ENCODE peak calls at places on chromosomes 2 and 18, in eight cellular contexts. One of them, this sample, is unnamed.
A peak's percentile ranks its signal among the peaks of the same experiment; 100 is the strongest.

GRCh38 chr2:9697904-9698303 is 67.1 kb upstream of the YWHAQ start:
- DNase-seq in lung: no peak
- DNase-seq in ovary: no peak
- DNase-seq in GM23248: no peak
- DNase-seq in pancreas: no peak
- DNase-seq in thoracic aorta: no peak
- DNase-seq in NB4: no peak
- DNase-seq in OCI-LY7: no peak
- DNase-seq in this sample: no peak

GRCh38 chr2:151200277-151200676 is 61.4 kb downstream of the RBM43 start:
- DNase-seq in ovary: no peak
- DNase-seq in NB4: no peak
- DNase-seq in GM23248: no peak
- DNase-seq in thoracic aorta: no peak
- DNase-seq in OCI-LY7: no peak
- DNase-seq in lung: no peak
- DNase-seq in pancreas: no peak
- DNase-seq in this sample: no peak

GRCh38 chr2:176710657-176711197 is 441.5 kb downstream of the MTX2 start:
- DNase-seq in ovary: no peak
- DNase-seq in thoracic aorta: no peak
- DNase-seq in NB4: no peak
- DNase-seq in lung: no peak
- DNase-seq in GM23248: no peak
- DNase-seq in pancreas: no peak
- DNase-seq in OCI-LY7: no peak
- DNase-seq in this sample: no peak

GRCh38 chr2:186059096-186059495 is 320.5 kb downstream of the FSIP2 start:
- DNase-seq in lung: no peak
- DNase-seq in ovary: no peak
- DNase-seq in GM23248: peak; percentile 12
- DNase-seq in NB4: no peak
- DNase-seq in OCI-LY7: no peak
- DNase-seq in thoracic aorta: no peak
- DNase-seq in pancreas: peak; percentile 3
- DNase-seq in this sample: no peak

GRCh38 chr18:10131783-10132381 is 218.1 kb downstream of the VAPA start:
- DNase-seq in GM23248: peak; percentile 32
- DNase-seq in thoracic aorta: no peak
- DNase-seq in lung: no peak
- DNase-seq in OCI-LY7: no peak
- DNase-seq in ovary: peak; percentile 37
- DNase-seq in NB4: no peak
- DNase-seq in pancreas: peak; percentile 44
- DNase-seq in this sample: no peak

GRCh38 chr18:10559566-10560456 is 34.0 kb downstream of the NAPG start:
- DNase-seq in OCI-LY7: peak; percentile 38
- DNase-seq in NB4: peak; percentile 12
- DNase-seq in pancreas: no peak
- DNase-seq in GM23248: peak; percentile 44
- DNase-seq in lung: no peak
- DNase-seq in thoracic aorta: no peak
- DNase-seq in ovary: peak; percentile 26
- DNase-seq in this sample: no peak

GRCh38 chr2:1697601-1698000 is 46.7 kb downstream of the PXDN start:
- DNase-seq in ovary: peak; percentile 12
- DNase-seq in GM23248: no peak
- DNase-seq in lung: no peak
- DNase-seq in pancreas: no peak
- DNase-seq in NB4: no peak
- DNase-seq in thoracic aorta: no peak
- DNase-seq in OCI-LY7: no peak
- DNase-seq in this sample: no peak

GRCh38 chr2:45595724-45596435 is 15.2 kb downstream of the SRBD1 start:
- DNase-seq in NB4: no peak
- DNase-seq in lung: peak; percentile 37
- DNase-seq in pancreas: peak; percentile 28
- DNase-seq in OCI-LY7: no peak
- DNase-seq in GM23248: peak; percentile 90
- DNase-seq in thoracic aorta: peak; percentile 52
- DNase-seq in ovary: no peak
- DNase-seq in this sample: no peak

GRCh38 chr2:105641389-105641811 is 103.3 kb upstream of the NCK2 start:
- DNase-seq in OCI-LY7: no peak
- DNase-seq in NB4: no peak
- DNase-seq in lung: no peak
- DNase-seq in ovary: no peak
- DNase-seq in GM23248: no peak
- DNase-seq in pancreas: peak; percentile 33
- DNase-seq in thoracic aorta: no peak
- DNase-seq in this sample: no peak

GRCh38 chr2:138641277-138641676 is 138.9 kb downstream of the NXPH2 start:
- DNase-seq in GM23248: no peak
- DNase-seq in NB4: no peak
- DNase-seq in lung: no peak
- DNase-seq in OCI-LY7: no peak
- DNase-seq in pancreas: no peak
- DNase-seq in ovary: no peak
- DNase-seq in thoracic aorta: no peak
- DNase-seq in this sample: no peak

GRCh38 chr2:112706170-112706664 is 14.6 kb upstream of the NT5DC4 start:
- DNase-seq in thoracic aorta: no peak
- DNase-seq in pancreas: no peak
- DNase-seq in ovary: no peak
- DNase-seq in lung: no peak
- DNase-seq in NB4: peak; percentile 99
- DNase-seq in GM23248: peak; percentile 28
- DNase-seq in OCI-LY7: no peak
- DNase-seq in this sample: no peak

GRCh38 chr2:81007104-81007503 is 702.6 kb upstream of the LRRTM1 start:
- DNase-seq in ovary: no peak
- DNase-seq in GM23248: no peak
- DNase-seq in pancreas: no peak
- DNase-seq in thoracic aorta: no peak
- DNase-seq in NB4: no peak
- DNase-seq in OCI-LY7: no peak
- DNase-seq in lung: no peak
- DNase-seq in this sample: no peak

GRCh38 chr2:77512521-77512920 is 9.7 kb downstream of the LRRTM4 start:
- DNase-seq in lung: no peak
- DNase-seq in GM23248: no peak
- DNase-seq in ovary: no peak
- DNase-seq in OCI-LY7: no peak
- DNase-seq in pancreas: no peak
- DNase-seq in thoracic aorta: no peak
- DNase-seq in NB4: no peak
- DNase-seq in this sample: no peak

GRCh38 chr18:13240060-13240725 is 21.6 kb downstream of the LDLRAD4 start:
- DNase-seq in ovary: no peak
- DNase-seq in NB4: no peak
- DNase-seq in GM23248: no peak
- DNase-seq in OCI-LY7: no peak
- DNase-seq in thoracic aorta: no peak
- DNase-seq in pancreas: no peak
- DNase-seq in lung: no peak
- DNase-seq in this sample: no peak

GRCh38 chr18:63290456-63291200 is 28.9 kb downstream of the BCL2 start:
- DNase-seq in ovary: no peak
- DNase-seq in GM23248: no peak
- DNase-seq in NB4: no peak
- DNase-seq in pancreas: no peak
- DNase-seq in OCI-LY7: no peak
- DNase-seq in thoracic aorta: no peak
- DNase-seq in lung: no peak
- DNase-seq in this sample: no peak

GRCh38 chr2:230990131-230990898 is 5.6 kb upstream of the SPATA3 start:
- DNase-seq in OCI-LY7: no peak
- DNase-seq in ovary: no peak
- DNase-seq in lung: no peak
- DNase-seq in pancreas: no peak
- DNase-seq in GM23248: no peak
- DNase-seq in thoracic aorta: no peak
- DNase-seq in NB4: no peak
- DNase-seq in this sample: no peak

GRCh38 chr2:229417906-229418305 is 146.8 kb upstream of the PID1 start:
- DNase-seq in ovary: no peak
- DNase-seq in lung: no peak
- DNase-seq in GM23248: no peak
- DNase-seq in OCI-LY7: no peak
- DNase-seq in thoracic aorta: no peak
- DNase-seq in pancreas: no peak
- DNase-seq in NB4: no peak
- DNase-seq in this sample: no peak

GRCh38 chr2:71063216-71063615 is 5.2 kb upstream of the NAGK start:
- DNase-seq in pancreas: no peak
- DNase-seq in ovary: no peak
- DNase-seq in GM23248: no peak
- DNase-seq in NB4: no peak
- DNase-seq in thoracic aorta: no peak
- DNase-seq in OCI-LY7: peak; percentile 39
- DNase-seq in lung: no peak
- DNase-seq in this sample: no peak

GRCh38 chr2:47174731-47175361 is 19.7 kb upstream of the STPG4 start:
- DNase-seq in lung: peak; percentile 82
- DNase-seq in OCI-LY7: peak; percentile 53
- DNase-seq in thoracic aorta: no peak
- DNase-seq in GM23248: peak; percentile 82
- DNase-seq in NB4: peak; percentile 50
- DNase-seq in ovary: no peak
- DNase-seq in pancreas: peak; percentile 66
- DNase-seq in this sample: no peak

GRCh38 chr18:23883277-23883790 is 131.2 kb upstream of the TTC39C start:
- DNase-seq in ovary: no peak
- DNase-seq in pancreas: no peak
- DNase-seq in NB4: no peak
- DNase-seq in lung: no peak
- DNase-seq in GM23248: peak; percentile 57
- DNase-seq in thoracic aorta: no peak
- DNase-seq in OCI-LY7: no peak
- DNase-seq in this sample: no peak

GRCh38 chr2:229301229-229301628 is 30.1 kb upstream of the PID1 start:
- DNase-seq in ovary: no peak
- DNase-seq in lung: no peak
- DNase-seq in pancreas: no peak
- DNase-seq in NB4: no peak
- DNase-seq in OCI-LY7: no peak
- DNase-seq in GM23248: no peak
- DNase-seq in thoracic aorta: no peak
- DNase-seq in this sample: no peak

GRCh38 chr2:100320547-100321180 is 1.6 kb downstream of the LONRF2 start:
- DNase-seq in ovary: no peak
- DNase-seq in OCI-LY7: no peak
- DNase-seq in lung: no peak
- DNase-seq in NB4: no peak
- DNase-seq in GM23248: no peak
- DNase-seq in pancreas: no peak
- DNase-seq in thoracic aorta: no peak
- DNase-seq in this sample: no peak
- H3K4me3 ChIP-seq in ovary: peak overlapping the region; percentile 72
- H3K4me3 ChIP-seq in OCI-LY7: no peak overlapping the region
- H3K4me3 ChIP-seq in lung: peak overlapping the region; percentile 3
- H3K4me3 ChIP-seq in NB4: no peak overlapping the region
- H3K4me3 ChIP-seq in GM23248: no peak overlapping the region
- H3K4me3 ChIP-seq in pancreas: peak overlapping the region; percentile 67
- H3K4me3 ChIP-seq in thoracic aorta: peak overlapping the region; percentile 80
- H3K4me3 ChIP-seq in this sample: peak overlapping the region; percentile 45

GRCh38 chr2:88626171-88627054 is 851 bp downstream of the EIF2AK3 start:
- DNase-seq in lung: peak; percentile 34
- DNase-seq in NB4: peak; percentile 53
- DNase-seq in GM23248: peak; percentile 71
- DNase-seq in thoracic aorta: no peak
- DNase-seq in ovary: peak; percentile 64
- DNase-seq in pancreas: peak; percentile 26
- DNase-seq in OCI-LY7: peak; percentile 68
- DNase-seq in this sample: no peak

GRCh38 chr2:88632569-88632968 is 5.3 kb upstream of the EIF2AK3 start:
- DNase-seq in ovary: no peak
- DNase-seq in GM23248: no peak
- DNase-seq in thoracic aorta: no peak
- DNase-seq in NB4: no peak
- DNase-seq in lung: no peak
- DNase-seq in pancreas: no peak
- DNase-seq in OCI-LY7: no peak
- DNase-seq in this sample: no peak

GRCh38 chr2:88627055-88627855 is at the start of gene EIF2AK3:
- DNase-seq in GM23248: peak; percentile 100
- DNase-seq in OCI-LY7: peak; percentile 100
- DNase-seq in thoracic aorta: peak; percentile 97
- DNase-seq in ovary: peak; percentile 98
- DNase-seq in lung: peak; percentile 99
- DNase-seq in pancreas: peak; percentile 99
- DNase-seq in NB4: peak; percentile 100
- DNase-seq in this sample: peak; percentile 100

GRCh38 chr2:88627856-88628568 is 748 bp upstream of the EIF2AK3 start:
- DNase-seq in NB4: peak; percentile 95
- DNase-seq in thoracic aorta: peak; percentile 93
- DNase-seq in ovary: no peak
- DNase-seq in lung: peak; percentile 92
- DNase-seq in pancreas: peak; percentile 90
- DNase-seq in OCI-LY7: peak; percentile 87
- DNase-seq in GM23248: peak; percentile 99
- DNase-seq in this sample: peak; percentile 74

GRCh38 chr2:88628569-88628939 is 1.3 kb upstream of the EIF2AK3 start:
- DNase-seq in OCI-LY7: no peak
- DNase-seq in pancreas: no peak
- DNase-seq in NB4: no peak
- DNase-seq in lung: no peak
- DNase-seq in GM23248: no peak
- DNase-seq in thoracic aorta: no peak
- DNase-seq in ovary: peak; percentile 36
- DNase-seq in this sample: no peak
- H3K4me3 ChIP-seq in OCI-LY7: peak overlapping the region; percentile 96
- H3K4me3 ChIP-seq in pancreas: peak overlapping the region; percentile 45
- H3K4me3 ChIP-seq in NB4: peak overlapping the region; percentile 89
- H3K4me3 ChIP-seq in lung: no peak overlapping the region
- H3K4me3 ChIP-seq in GM23248: peak overlapping the region; percentile 78
- H3K4me3 ChIP-seq in thoracic aorta: peak overlapping the region; percentile 79
- H3K4me3 ChIP-seq in ovary: peak overlapping the region; percentile 58
- H3K4me3 ChIP-seq in this sample: peak overlapping the region; percentile 89

GRCh38 chr2:98463551-98463971 is 18.9 kb downstream of the INPP4A start:
- DNase-seq in OCI-LY7: no peak
- DNase-seq in ovary: no peak
- DNase-seq in NB4: no peak
- DNase-seq in lung: no peak
- DNase-seq in thoracic aorta: no peak
- DNase-seq in pancreas: no peak
- DNase-seq in GM23248: no peak
- DNase-seq in this sample: no peak
- H3K4me3 ChIP-seq in OCI-LY7: no peak overlapping the region
- H3K4me3 ChIP-seq in ovary: no peak overlapping the region
- H3K4me3 ChIP-seq in NB4: peak overlapping the region; percentile 8
- H3K4me3 ChIP-seq in lung: no peak overlapping the region
- H3K4me3 ChIP-seq in thoracic aorta: no peak overlapping the region
- H3K4me3 ChIP-seq in pancreas: no peak overlapping the region
- H3K4me3 ChIP-seq in GM23248: no peak overlapping the region
- H3K4me3 ChIP-seq in this sample: no peak overlapping the region

DNA sequence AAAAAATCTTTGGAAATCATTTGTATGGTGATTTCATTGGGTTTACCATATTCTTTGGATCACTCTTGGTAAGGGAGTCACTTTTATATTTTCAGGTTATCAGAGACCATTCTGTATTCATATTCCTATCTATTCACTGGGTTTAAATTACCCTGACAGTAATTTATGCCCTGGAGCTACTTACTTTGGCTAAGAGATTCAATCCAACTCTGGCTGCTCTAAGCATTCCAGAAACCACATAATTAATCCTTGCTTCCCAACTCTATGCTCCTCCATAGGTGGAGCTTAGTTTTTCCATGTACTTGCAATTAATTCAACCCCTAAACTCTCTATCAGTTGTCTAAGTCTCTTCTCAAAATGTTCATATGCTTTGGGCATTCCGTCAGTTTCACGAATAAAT is 336.3 kb downstream of the AGPS start:
- DNase-seq in NB4: no peak
- DNase-seq in lung: no peak
- DNase-seq in thoracic aorta: no peak
- DNase-seq in OCI-LY7: no peak
- DNase-seq in GM23248: no peak
- DNase-seq in pancreas: no peak
- DNase-seq in ovary: no peak
- DNase-seq in this sample: no peak
- H3K4me3 ChIP-seq in NB4: no peak overlapping the region
- H3K4me3 ChIP-seq in lung: no peak overlapping the region
- H3K4me3 ChIP-seq in thoracic aorta: no peak overlapping the region
- H3K4me3 ChIP-seq in OCI-LY7: no peak overlapping the region
- H3K4me3 ChIP-seq in GM23248: no peak overlapping the region
- H3K4me3 ChIP-seq in pancreas: no peak overlapping the region
- H3K4me3 ChIP-seq in ovary: no peak overlapping the region
- H3K4me3 ChIP-seq in this sample: no peak overlapping the region